ENCODE peak calls at places on chromosomes 1 and 21, in seven cellular contexts. G is H1; M is cardiac muscle cell; X is right atrium auricular region; S is left lung; W is CD8-positive, alpha-beta T cell; Q is hepatocyte. R is an unnamed sample.

GRCh38 chr1:41918450-41919043 is at the start of gene HIVEP3:
- DNase-seq in G (peak; percentile 43), M (peak; percentile 59), X (no peak), S (no peak), W (no peak), Q (no peak), R (no peak)

GRCh38 chr1:57304591-57304990 is 119.3 kb downstream of the DAB1 start:
- DNase-seq in G (no peak), M (no peak), X (no peak), S (no peak), W (no peak), Q (no peak), R (no peak)

GRCh38 chr1:2384130-2384860 is 7.1 kb downstream of the MORN1 start:
- DNase-seq in G (no peak), M (no peak), X (no peak), S (peak; percentile 47), W (no peak), Q (no peak), R (no peak)

GRCh38 chr1:87115317-87115885 is 201.0 kb downstream of the HS2ST1 start:
- DNase-seq in G (no peak), M (peak; percentile 75), X (no peak), S (no peak), W (no peak), Q (no peak), R (no peak)

GRCh38 chr1:59354754-59355337 is 58.0 kb downstream of the FGGY start:
- DNase-seq in G (no peak), M (no peak), X (no peak), S (no peak), W (no peak), Q (no peak), R (no peak)

GRCh38 chr1:38586993-38587646 is 272.5 kb downstream of the RRAGC start:
- DNase-seq in G (peak; percentile 90), M (peak; percentile 47), X (no peak), S (peak; percentile 85), W (peak; percentile 57), Q (peak; percentile 67), R (peak; percentile 45)

GRCh38 chr1:202056644-202057334 is 46.4 kb downstream of the ELF3 start:
- DNase-seq in G (no peak), M (no peak), X (no peak), S (peak; percentile 86), W (no peak), Q (peak; percentile 69), R (peak; percentile 73)

GRCh38 chr1:238710697-238711096 is 675.7 kb upstream of the CHRM3 start:
- DNase-seq in G (no peak), M (peak; percentile 5), X (no peak), S (no peak), W (no peak), Q (no peak), R (no peak)

GRCh38 chr1:242140871-242141270 is 142.0 kb upstream of the MAP1LC3C start:
- DNase-seq in G (no peak), M (no peak), X (no peak), S (no peak), W (no peak), Q (no peak), R (no peak)

GRCh38 chr1:17795081-17795809 is 40.1 kb downstream of the ACTL8 start:
- DNase-seq in G (no peak), M (no peak), X (no peak), S (no peak), W (no peak), Q (peak; percentile 29), R (peak; percentile 31)

GRCh38 chr1:174286042-174286441 is 126.7 kb downstream of the RABGAP1L start:
- DNase-seq in G (no peak), M (no peak), X (no peak), S (no peak), W (no peak), Q (no peak), R (no peak)

GRCh38 chr1:161307230-161307768 is 2.5 kb downstream of the MPZ start:
- DNase-seq in G (no peak), M (peak; percentile 42), X (no peak), S (peak; percentile 78), W (no peak), Q (no peak), R (no peak)

GRCh38 chr1:24413350-24414163 is at the start of gene STPG1:
- DNase-seq in G (peak; percentile 89), M (peak; percentile 87), X (peak; percentile 87), S (peak; percentile 91), W (peak; percentile 68), Q (peak; percentile 87), R (peak; percentile 85)

GRCh38 chr21:44337941-44338895 is 972 bp downstream of the CFAP410 start:
- DNase-seq in G (peak; percentile 75), M (peak; percentile 56), X (peak; percentile 76), S (peak; percentile 88), W (no peak), Q (peak; percentile 86), R (peak; percentile 87)

GRCh38 chr1:76381450-76382108 is 307.0 kb downstream of the ST6GALNAC3 start:
- DNase-seq in G (no peak), M (peak; percentile 50), X (no peak), S (no peak), W (no peak), Q (no peak), R (no peak)

GRCh38 chr1:116076831-116077230 is 34.4 kb upstream of the MAB21L3 start:
- DNase-seq in G (no peak), M (no peak), X (no peak), S (no peak), W (no peak), Q (no peak), R (no peak)

GRCh38 chr1:55055084-55055882 is 15.9 kb downstream of the PCSK9 start:
- DNase-seq in G (no peak), M (peak; percentile 33), X (no peak), S (no peak), W (no peak), Q (no peak), R (no peak)

DNA sequence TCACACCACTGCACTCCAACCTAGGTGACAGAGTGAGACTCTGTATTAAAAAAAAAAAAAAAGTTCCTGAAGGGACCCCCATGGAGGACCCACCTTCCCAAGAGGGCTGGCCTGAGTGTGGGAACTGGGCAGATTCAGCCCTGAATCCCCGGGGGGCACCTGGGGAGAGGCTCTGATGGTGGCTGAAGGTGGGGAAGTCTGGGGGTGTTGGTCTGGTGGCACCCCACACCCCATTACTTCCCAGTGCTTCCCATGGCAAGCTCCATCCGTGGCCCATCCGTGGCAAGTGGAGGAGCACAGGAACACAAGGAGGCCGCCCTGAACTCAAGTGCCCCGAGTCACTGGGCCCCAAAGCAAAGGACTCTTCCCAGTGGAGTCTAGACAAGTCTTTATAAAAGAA is 778 bp upstream of the TNFRSF25 start:
- DNase-seq in G (no peak), M (no peak), X (no peak), S (no peak), W (no peak), Q (no peak), R (no peak)
- H3K4me1 ChIP-seq in G (peaks cover 4% of the 10 kb centered on the region), M (no peaks in the 10 kb centered on the region), X (no peaks in the 10 kb centered on the region), S (peaks cover 10% of the 10 kb centered on the region), W (peaks cover 33% of the 10 kb centered on the region), Q (no peaks in the 10 kb centered on the region), R (peaks cover 1% of the 10 kb centered on the region)

GRCh38 chr1:231964955-231965354 is 338.4 kb downstream of the DISC1 start:
- DNase-seq in G (no peak), M (no peak), X (no peak), S (no peak), W (no peak), Q (no peak), R (no peak)

GRCh38 chr1:231962636-231963035 is 336.0 kb downstream of the DISC1 start:
- DNase-seq in G (no peak), M (no peak), X (no peak), S (no peak), W (no peak), Q (no peak), R (no peak)

GRCh38 chr1:231964241-231964640 is 337.7 kb downstream of the DISC1 start:
- DNase-seq in G (no peak), M (no peak), X (no peak), S (no peak), W (no peak), Q (no peak), R (peak; percentile 38)

GRCh38 chr1:231966983-231967382 is 340.4 kb downstream of the DISC1 start:
- DNase-seq in G (no peak), M (no peak), X (no peak), S (no peak), W (no peak), Q (no peak), R (peak; percentile 8)

DNA sequence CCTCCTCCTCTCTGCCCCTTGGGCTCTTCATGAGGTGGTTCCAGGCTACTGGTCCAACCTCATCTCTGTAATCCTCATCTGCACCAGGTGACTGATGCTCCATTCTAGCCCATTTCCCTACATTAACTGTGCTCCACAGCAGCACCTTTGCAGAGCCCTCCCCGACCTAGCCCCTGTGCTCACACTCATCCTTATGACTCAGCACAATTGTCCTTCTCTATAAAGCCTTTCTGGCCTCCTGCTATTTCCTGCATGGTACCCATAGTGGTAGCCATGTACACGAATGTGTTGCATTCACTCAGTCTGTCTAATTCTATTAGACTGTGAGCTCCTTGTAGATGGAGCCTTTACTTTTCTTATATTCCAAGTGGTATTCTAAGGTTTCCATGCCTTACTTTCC is 339.0 kb downstream of the DISC1 start:
- DNase-seq in G (no peak), M (no peak), X (no peak), S (no peak), W (no peak), Q (no peak), R (no peak)
- H3K27me3 ChIP-seq in G (no peaks in the 10 kb centered on the region), M (no peaks in the 10 kb centered on the region), X (no peaks in the 10 kb centered on the region), S (no peaks in the 10 kb centered on the region), W (no peaks in the 10 kb centered on the region), Q (no peaks in the 10 kb centered on the region), R (no peaks in the 10 kb centered on the region)

GRCh38 chr21:22795644-22796043 is 1797.4 kb downstream of the NCAM2 start:
- DNase-seq in G (no peak), M (no peak), X (no peak), S (no peak), W (no peak), Q (no peak), R (no peak)
- H3K4me3 ChIP-seq in G (no peak overlapping the region), M (no peak overlapping the region), X (no peak overlapping the region), S (no peak overlapping the region), W (no peak overlapping the region), Q (no peak overlapping the region), R (no peak overlapping the region)

GRCh38 chr1:7295946-7296345 is 475.1 kb upstream of the VAMP3 start:
- DNase-seq in G (no peak), M (peak; percentile 7), X (no peak), S (no peak), W (no peak), Q (no peak), R (no peak)

GRCh38 chr1:7298749-7299151 is 472.3 kb upstream of the VAMP3 start:
- DNase-seq in G (peak; percentile 42), M (peak; percentile 60), X (no peak), S (no peak), W (no peak), Q (no peak), R (no peak)

GRCh38 chr1:7294636-7295035 is 476.5 kb upstream of the VAMP3 start:
- DNase-seq in G (peak; percentile 31), M (no peak), X (no peak), S (no peak), W (no peak), Q (no peak), R (no peak)

GRCh38 chr1:7298145-7298544 is 473.0 kb upstream of the VAMP3 start:
- DNase-seq in G (peak; percentile 60), M (peak; percentile 5), X (no peak), S (no peak), W (no peak), Q (no peak), R (no peak)

DNA sequence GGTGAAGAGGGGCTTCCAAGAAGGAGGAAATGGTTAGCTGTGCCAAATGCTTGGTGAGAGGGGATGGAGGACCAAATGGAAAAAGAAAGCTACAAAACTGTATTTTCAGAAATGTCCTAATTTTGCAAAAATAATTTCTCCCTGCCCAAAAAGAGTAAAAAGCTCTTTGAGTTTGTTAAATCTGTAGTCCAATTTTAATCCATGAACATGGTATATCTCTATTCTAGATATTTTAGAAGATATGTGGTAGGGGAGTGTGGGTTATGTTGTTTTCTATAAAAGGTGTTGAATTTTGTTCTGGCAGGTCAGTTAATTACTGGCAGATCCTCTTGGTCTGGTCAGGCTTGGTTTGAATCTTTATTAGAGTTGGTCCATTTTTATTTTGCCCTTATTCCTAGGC is 474.1 kb upstream of the VAMP3 start:
- DNase-seq in G (peak; percentile 22), M (no peak), X (no peak), S (no peak), W (no peak), Q (no peak), R (no peak)
- H3K4me1 ChIP-seq in G (peaks cover 17% of the 10 kb centered on the region), M (no peaks in the 10 kb centered on the region), X (no peaks in the 10 kb centered on the region), S (no peaks in the 10 kb centered on the region), W (no peaks in the 10 kb centered on the region), Q (peaks cover 31% of the 10 kb centered on the region), R (peaks cover 10% of the 10 kb centered on the region)

R was measured in Caco-2.